ENCODE peak calls at places on chromosomes 2 and 18, in four cellular contexts. M, N, U and C are unnamed samples.

GRCh38 chr2:28665041-28665704 is 86.5 kb upstream of the PPP1CB start:
- DNase-seq in M (no peak), N (peak; percentile 85), U (no peak), C (no peak)

GRCh38 chr2:201654611-201655384 is 11.5 kb upstream of the TMEM237 start:
- DNase-seq in M (no peak), N (peak; percentile 91), U (no peak), C (no peak)

GRCh38 chr2:227033471-227034148 is 130.4 kb downstream of the COL4A4 start:
- DNase-seq in M (peak; percentile 41), N (peak; percentile 32), U (no peak), C (peak; percentile 37)

GRCh38 chr2:191302459-191303155 is 57.4 kb downstream of the MYO1B start:
- DNase-seq in M (no peak), N (peak; percentile 23), U (no peak), C (no peak)

GRCh38 chr2:217832987-217833386 is 169.8 kb downstream of the TNS1 start:
- DNase-seq in M (no peak), N (no peak), U (no peak), C (no peak)

GRCh38 chr18:22346968-22347611 is 70.6 kb downstream of the CTAGE1 start:
- DNase-seq in M (peak; percentile 54), N (peak; percentile 73), U (no peak), C (no peak)

GRCh38 chr2:128805237-128805636 is 486.6 kb upstream of the HS6ST1 start:
- DNase-seq in M (no peak), N (no peak), U (no peak), C (no peak)

GRCh38 chr2:43539991-43540860 is 55.6 kb downstream of the THADA start:
- DNase-seq in M (no peak), N (peak; percentile 92), U (no peak), C (no peak)

GRCh38 chr2:203599509-203599908 is 64.4 kb upstream of the RAPH1 start:
- DNase-seq in M (no peak), N (no peak), U (no peak), C (no peak)

GRCh38 chr18:12779456-12779855 is 76.6 kb downstream of the PSMG2 start:
- DNase-seq in M (no peak), N (no peak), U (no peak), C (no peak)

GRCh38 chr18:12786669-12787068 is 83.8 kb downstream of the PSMG2 start:
- DNase-seq in M (no peak), N (no peak), U (no peak), C (no peak)

GRCh38 chr18:12782521-12782920 is 79.7 kb downstream of the PSMG2 start:
- DNase-seq in M (no peak), N (no peak), U (no peak), C (no peak)

GRCh38 chr18:12779043-12779442 is 76.2 kb downstream of the PSMG2 start:
- DNase-seq in M (no peak), N (no peak), U (no peak), C (no peak)

GRCh38 chr18:12783524-12783923 is 80.7 kb downstream of the PSMG2 start:
- DNase-seq in M (no peak), N (no peak), U (no peak), C (no peak)
- H3K27ac ChIP-seq in M (no peak overlapping the region), N (no peak overlapping the region), U (no peak overlapping the region), C (no peak overlapping the region)

GRCh38 chr18:36811430-36811829 is 17.4 kb downstream of the TPGS2 start:
- DNase-seq in M (no peak), N (peak; percentile 35), U (no peak), C (no peak)
- H3K27ac ChIP-seq in M (no peak overlapping the region), N (no peak overlapping the region), U (no peak overlapping the region), C (no peak overlapping the region)

GRCh38 chr2:41846962-41847361 is 200.9 kb upstream of the PKDCC start:
- DNase-seq in M (no peak), N (no peak), U (no peak), C (no peak)
- H3K27ac ChIP-seq in M (no peak overlapping the region), N (no peak overlapping the region), U (no peak overlapping the region), C (no peak overlapping the region)

DNA sequence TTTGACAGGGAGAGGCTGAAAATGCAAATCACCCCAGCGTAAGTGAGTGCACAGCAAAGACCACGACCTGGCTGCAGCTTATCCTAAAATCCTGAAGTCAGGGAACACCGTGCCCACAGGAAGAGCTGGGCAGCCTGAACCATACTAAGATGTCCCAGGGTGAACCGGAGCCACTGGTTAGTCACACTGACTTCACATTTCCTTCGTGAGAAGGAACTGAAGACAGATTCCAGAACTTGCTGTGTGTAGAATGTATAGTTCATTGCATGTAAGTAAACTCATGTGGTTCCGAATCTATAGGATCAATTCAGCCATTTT is 84.6 kb upstream of the NDUFV2 start:
- DNase-seq in M (no peak), N (peak; percentile 81), U (no peak), C (no peak)
- H3K27ac ChIP-seq in M (no peak overlapping the region), N (peak overlapping the region; percentile 84), U (no peak overlapping the region), C (no peak overlapping the region)

GRCh38 chr2:66498597-66498910 is 63.6 kb downstream of the MEIS1 start:
- DNase-seq in M (no peak), N (no peak), U (no peak), C (no peak)

GRCh38 chr2:66497706-66498596 is 63.0 kb downstream of the MEIS1 start:
- DNase-seq in M (no peak), N (no peak), U (no peak), C (no peak)

GRCh38 chr2:66494708-66495107 is 59.8 kb downstream of the MEIS1 start:
- DNase-seq in M (no peak), N (peak; percentile 96), U (no peak), C (no peak)

GRCh38 chr2:66496680-66497420 is 61.9 kb downstream of the MEIS1 start:
- DNase-seq in M (no peak), N (no peak), U (no peak), C (no peak)

GRCh38 chr2:66495788-66496640 is 61.1 kb downstream of the MEIS1 start:
- DNase-seq in M (no peak), N (peak; percentile 96), U (no peak), C (no peak)
- H3K27ac ChIP-seq in M (no peak overlapping the region), N (peak overlapping the region; percentile 52), U (no peak overlapping the region), C (no peak overlapping the region)

GRCh38 chr2:76642122-76642521 is 880.1 kb downstream of the LRRTM4 start:
- DNase-seq in M (peak; percentile 1), N (no peak), U (no peak), C (no peak)
- H3K27ac ChIP-seq in M (no peak overlapping the region), N (no peak overlapping the region), U (no peak overlapping the region), C (no peak overlapping the region)

GRCh38 chr2:2922156-2922555 is 455.5 kb downstream of the EIPR1 start:
- DNase-seq in M (no peak), N (no peak), U (no peak), C (no peak)

GRCh38 chr2:2921011-2921720 is 456.5 kb downstream of the EIPR1 start:
- DNase-seq in M (no peak), N (no peak), U (no peak), C (no peak)

GRCh38 chr2:2916621-2917020 is 461.0 kb downstream of the EIPR1 start:
- DNase-seq in M (no peak), N (no peak), U (no peak), C (no peak)

GRCh38 chr2:2919026-2919425 is 458.6 kb downstream of the EIPR1 start:
- DNase-seq in M (no peak), N (no peak), U (no peak), C (no peak)

GRCh38 chr2:2919574-2920365 is 457.8 kb downstream of the EIPR1 start:
- DNase-seq in M (no peak), N (no peak), U (no peak), C (no peak)
- H3K27ac ChIP-seq in M (no peak overlapping the region), N (no peak overlapping the region), U (no peak overlapping the region), C (no peak overlapping the region)

GRCh38 chr2:10392951-10393647 is 55.0 kb downstream of the ODC1 start:
- DNase-seq in M (no peak), N (no peak), U (no peak), C (no peak)
- H3K27ac ChIP-seq in M (no peak overlapping the region), N (no peak overlapping the region), U (no peak overlapping the region), C (no peak overlapping the region)